ENCODE peak calls at places on chromosomes 12 and 14, in seven cellular contexts. One of them, this sample, is unnamed.

GRCh38 chr12:56941299-56942017 is 7.2 kb upstream of the SDR9C7 start:
- DNase-seq in adrenal gland: no peak
- DNase-seq in pancreas: no peak
- DNase-seq in A549: peak
- DNase-seq in caudate nucleus: no peak
- DNase-seq in lung: no peak
- DNase-seq in neural progenitor cell: no peak
- DNase-seq in this sample: no peak

GRCh38 chr12:82788594-82788993 is 101.9 kb downstream of the TMTC2 start:
- DNase-seq in adrenal gland: no peak
- DNase-seq in pancreas: no peak
- DNase-seq in A549: no peak
- DNase-seq in caudate nucleus: no peak
- DNase-seq in lung: no peak
- DNase-seq in neural progenitor cell: no peak
- DNase-seq in this sample: no peak

GRCh38 chr12:95756362-95756761 is 34.2 kb downstream of the NTN4 start:
- DNase-seq in adrenal gland: no peak
- DNase-seq in pancreas: no peak
- DNase-seq in A549: no peak
- DNase-seq in caudate nucleus: no peak
- DNase-seq in lung: no peak
- DNase-seq in neural progenitor cell: no peak
- DNase-seq in this sample: no peak

GRCh38 chr14:31982642-31983041 is 94.5 kb upstream of the ARHGAP5 start:
- DNase-seq in adrenal gland: no peak
- DNase-seq in pancreas: no peak
- DNase-seq in A549: no peak
- DNase-seq in caudate nucleus: no peak
- DNase-seq in lung: no peak
- DNase-seq in neural progenitor cell: no peak
- DNase-seq in this sample: no peak

GRCh38 chr14:31286456-31287293 is 79.1 kb upstream of the HECTD1 start:
- DNase-seq in adrenal gland: no peak
- DNase-seq in pancreas: no peak
- DNase-seq in A549: no peak
- DNase-seq in caudate nucleus: no peak
- DNase-seq in lung: no peak
- DNase-seq in neural progenitor cell: peak
- DNase-seq in this sample: no peak

GRCh38 chr14:98742001-98742400 is 530.0 kb downstream of the BCL11B start:
- DNase-seq in adrenal gland: no peak
- DNase-seq in pancreas: no peak
- DNase-seq in A549: no peak
- DNase-seq in caudate nucleus: no peak
- DNase-seq in lung: no peak
- DNase-seq in neural progenitor cell: no peak
- DNase-seq in this sample: no peak

GRCh38 chr12:50764861-50765324 is 992 bp downstream of the ATF1 start:
- DNase-seq in adrenal gland: peak
- DNase-seq in pancreas: no peak
- DNase-seq in A549: peak
- DNase-seq in caudate nucleus: peak
- DNase-seq in lung: peak
- DNase-seq in neural progenitor cell: no peak
- DNase-seq in this sample: peak

GRCh38 chr14:77988966-77989365 is 181.2 kb upstream of the NRXN3 start:
- DNase-seq in adrenal gland: no peak
- DNase-seq in pancreas: no peak
- DNase-seq in A549: no peak
- DNase-seq in caudate nucleus: peak
- DNase-seq in lung: no peak
- DNase-seq in neural progenitor cell: no peak
- DNase-seq in this sample: no peak

GRCh38 chr14:96239759-96240158 is 16.3 kb upstream of the BDKRB1 start:
- DNase-seq in adrenal gland: no peak
- DNase-seq in pancreas: no peak
- DNase-seq in A549: no peak
- DNase-seq in caudate nucleus: no peak
- DNase-seq in lung: no peak
- DNase-seq in neural progenitor cell: no peak
- DNase-seq in this sample: no peak

GRCh38 chr14:38623661-38624060 is 367.8 kb upstream of the CLEC14A start:
- DNase-seq in adrenal gland: no peak
- DNase-seq in pancreas: no peak
- DNase-seq in A549: no peak
- DNase-seq in caudate nucleus: no peak
- DNase-seq in lung: no peak
- DNase-seq in neural progenitor cell: no peak
- DNase-seq in this sample: no peak

GRCh38 chr12:118544569-118544968 is 168.2 kb downstream of the SUDS3 start:
- DNase-seq in adrenal gland: no peak
- DNase-seq in pancreas: no peak
- DNase-seq in A549: no peak
- DNase-seq in caudate nucleus: no peak
- DNase-seq in lung: no peak
- DNase-seq in neural progenitor cell: no peak
- DNase-seq in this sample: no peak

GRCh38 chr12:56158926-56159461 is 835 bp downstream of the MYL6 start:
- DNase-seq in adrenal gland: peak
- DNase-seq in pancreas: peak
- DNase-seq in A549: peak
- DNase-seq in caudate nucleus: peak
- DNase-seq in lung: peak
- DNase-seq in neural progenitor cell: peak
- DNase-seq in this sample: peak

GRCh38 chr14:46250113-46250703 is 401.4 kb downstream of the RPL10L start:
- DNase-seq in adrenal gland: no peak
- DNase-seq in pancreas: no peak
- DNase-seq in A549: peak
- DNase-seq in caudate nucleus: no peak
- DNase-seq in lung: no peak
- DNase-seq in neural progenitor cell: peak
- DNase-seq in this sample: no peak

GRCh38 chr12:62192486-62193250 is 67.5 kb upstream of the USP15 start:
- DNase-seq in adrenal gland: peak
- DNase-seq in pancreas: peak
- DNase-seq in A549: peak
- DNase-seq in caudate nucleus: peak
- DNase-seq in lung: peak
- DNase-seq in neural progenitor cell: peak
- DNase-seq in this sample: peak

GRCh38 chr14:89027097-89027740 is 202.8 kb downstream of the TTC8 start:
- DNase-seq in adrenal gland: peak
- DNase-seq in pancreas: peak
- DNase-seq in A549: peak
- DNase-seq in caudate nucleus: peak
- DNase-seq in lung: peak
- DNase-seq in neural progenitor cell: peak
- DNase-seq in this sample: peak

DNA sequence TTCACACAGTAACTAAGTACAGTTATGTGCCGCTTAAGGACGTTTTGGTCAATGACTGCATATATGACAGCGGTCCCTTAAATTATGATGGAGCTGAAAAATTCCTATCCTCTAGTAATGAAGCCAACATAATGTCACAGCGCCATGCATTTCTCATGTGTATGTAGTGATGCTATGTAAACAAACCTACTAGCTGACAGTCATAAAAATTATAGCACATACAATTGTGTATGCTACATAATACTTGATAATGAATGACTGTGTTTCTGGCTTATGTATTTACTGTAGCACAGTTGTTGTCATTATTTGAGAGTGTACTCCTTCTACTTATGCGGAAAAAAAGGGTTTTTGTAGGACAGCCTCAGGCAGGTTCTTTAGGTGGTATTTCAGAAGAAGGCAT is 99.7 kb downstream of the DACT1 start:
- DNase-seq in adrenal gland: no peak
- DNase-seq in pancreas: no peak
- DNase-seq in A549: no peak
- DNase-seq in caudate nucleus: no peak
- DNase-seq in lung: no peak
- DNase-seq in neural progenitor cell: no peak
- DNase-seq in this sample: no peak
- H3K27ac ChIP-seq in adrenal gland: no peak
- H3K27ac ChIP-seq in pancreas: no peak
- H3K27ac ChIP-seq in A549: no peak
- H3K27ac ChIP-seq in caudate nucleus: no peak
- H3K27ac ChIP-seq in lung: no peak
- H3K27ac ChIP-seq in neural progenitor cell: no peak
- H3K27ac ChIP-seq in this sample: no peak

GRCh38 chr12:124797321-124797720 is 66.3 kb downstream of the SCARB1 start:
- DNase-seq in adrenal gland: no peak
- DNase-seq in pancreas: no peak
- DNase-seq in A549: no peak
- DNase-seq in caudate nucleus: no peak
- DNase-seq in lung: no peak
- DNase-seq in neural progenitor cell: peak
- DNase-seq in this sample: no peak
- H3K27ac ChIP-seq in adrenal gland: peak
- H3K27ac ChIP-seq in pancreas: no peak
- H3K27ac ChIP-seq in A549: no peak
- H3K27ac ChIP-seq in caudate nucleus: peak
- H3K27ac ChIP-seq in lung: no peak
- H3K27ac ChIP-seq in neural progenitor cell: peak
- H3K27ac ChIP-seq in this sample: no peak

DNA sequence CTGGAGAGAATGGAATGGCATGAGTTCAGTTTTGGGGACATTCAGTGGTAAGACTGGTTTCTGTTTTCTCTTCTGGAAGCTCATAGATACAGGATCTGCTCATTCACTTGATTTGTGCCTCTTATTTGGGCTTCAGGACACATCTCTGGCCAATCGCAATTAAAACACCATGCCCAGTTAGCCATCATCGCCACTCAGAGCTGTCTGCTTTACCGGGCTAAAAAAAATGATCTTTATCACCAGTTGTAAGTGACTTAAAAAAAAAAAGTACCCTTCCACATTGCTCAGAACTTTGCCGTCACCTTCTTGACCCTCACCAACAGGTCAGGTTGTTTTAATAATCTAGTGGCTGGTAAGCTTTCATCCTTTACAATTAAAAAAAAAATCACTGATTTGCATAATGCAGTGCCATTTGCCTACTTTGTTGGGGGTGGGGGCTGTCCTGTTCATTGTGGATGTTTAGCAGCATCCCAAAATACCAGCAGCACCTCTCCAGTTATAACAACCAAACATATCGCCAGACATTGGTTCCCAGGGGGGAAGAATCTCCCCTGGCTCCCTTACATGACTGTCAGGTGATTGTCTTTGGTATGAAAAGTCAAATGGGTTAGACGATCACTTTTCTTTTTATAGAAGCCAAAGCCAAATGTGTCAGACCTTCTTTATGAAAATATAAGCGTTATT is 150.1 kb downstream of the PRKCH start:
- DNase-seq in adrenal gland: peak
- DNase-seq in pancreas: no peak
- DNase-seq in A549: no peak
- DNase-seq in caudate nucleus: no peak
- DNase-seq in lung: peak
- DNase-seq in neural progenitor cell: no peak
- DNase-seq in this sample: no peak
- H3K27ac ChIP-seq in adrenal gland: peak
- H3K27ac ChIP-seq in pancreas: no peak
- H3K27ac ChIP-seq in A549: peak
- H3K27ac ChIP-seq in caudate nucleus: peak
- H3K27ac ChIP-seq in lung: peak
- H3K27ac ChIP-seq in neural progenitor cell: no peak
- H3K27ac ChIP-seq in this sample: peak

DNA sequence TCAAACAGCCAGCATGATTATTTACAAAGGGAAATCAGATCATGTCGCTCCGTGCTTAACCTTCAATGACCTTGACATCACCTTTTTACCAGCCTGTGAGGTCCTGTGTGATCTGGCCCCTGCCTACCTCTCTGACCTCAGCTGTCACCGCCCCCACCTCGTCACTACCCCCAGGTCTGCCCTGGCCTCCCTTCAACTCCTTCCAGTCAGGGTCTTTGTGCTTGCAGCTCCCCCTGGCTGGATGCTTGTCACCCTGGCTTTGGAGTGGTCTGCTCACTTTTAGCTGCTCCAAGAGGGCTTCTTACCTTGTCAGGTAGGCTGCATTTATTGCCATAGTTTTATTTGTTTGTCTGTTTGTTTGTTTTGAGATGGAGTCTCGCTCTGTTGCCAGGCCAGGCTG is 8.2 kb upstream of the MAX start:
- DNase-seq in adrenal gland: no peak
- DNase-seq in pancreas: no peak
- DNase-seq in A549: no peak
- DNase-seq in caudate nucleus: no peak
- DNase-seq in lung: no peak
- DNase-seq in neural progenitor cell: no peak
- DNase-seq in this sample: no peak
- H3K27ac ChIP-seq in adrenal gland: no peak
- H3K27ac ChIP-seq in pancreas: no peak
- H3K27ac ChIP-seq in A549: no peak
- H3K27ac ChIP-seq in caudate nucleus: no peak
- H3K27ac ChIP-seq in lung: no peak
- H3K27ac ChIP-seq in neural progenitor cell: no peak
- H3K27ac ChIP-seq in this sample: no peak

DNA sequence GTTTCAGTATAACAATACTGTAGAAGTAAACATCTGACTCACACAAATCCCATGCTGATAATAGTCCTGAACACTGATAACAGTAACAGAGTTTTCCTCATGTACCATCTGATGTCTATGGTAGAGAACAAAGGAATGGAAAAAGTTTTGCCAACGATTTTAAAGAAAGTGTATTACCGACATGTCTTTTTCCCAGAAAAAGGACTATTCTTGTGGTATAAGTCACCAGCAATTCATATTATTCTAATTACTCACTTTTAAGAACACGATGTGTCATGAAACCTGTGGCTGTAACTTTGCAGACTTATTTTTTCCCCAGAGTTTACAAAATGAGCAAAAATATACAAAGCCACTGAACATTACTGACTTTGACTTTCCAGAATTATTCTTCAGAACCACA is 40.1 kb upstream of the DCN start:
- DNase-seq in adrenal gland: no peak
- DNase-seq in pancreas: no peak
- DNase-seq in A549: no peak
- DNase-seq in caudate nucleus: no peak
- DNase-seq in lung: no peak
- DNase-seq in neural progenitor cell: no peak
- DNase-seq in this sample: no peak
- H3K27ac ChIP-seq in adrenal gland: no peak
- H3K27ac ChIP-seq in pancreas: no peak
- H3K27ac ChIP-seq in A549: no peak
- H3K27ac ChIP-seq in caudate nucleus: no peak
- H3K27ac ChIP-seq in lung: no peak
- H3K27ac ChIP-seq in neural progenitor cell: no peak
- H3K27ac ChIP-seq in this sample: no peak

DNA sequence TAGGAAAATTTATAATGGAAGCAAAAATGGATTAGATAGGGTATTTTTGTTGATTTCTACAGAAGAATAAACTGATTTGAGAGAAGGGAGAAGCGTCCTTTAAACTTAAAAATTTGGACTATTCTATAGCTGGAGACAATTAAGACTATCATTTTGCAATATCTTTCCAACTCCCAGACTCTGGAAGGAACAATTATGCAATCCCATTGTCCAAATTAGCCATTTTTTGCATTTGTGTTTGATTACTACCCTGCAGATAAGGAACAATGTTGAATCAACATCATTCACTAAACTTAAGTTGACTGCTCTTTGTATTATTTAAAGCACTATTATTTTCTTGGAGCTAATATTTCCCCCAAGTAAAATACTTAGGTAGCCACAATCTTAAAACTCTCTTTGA is 34.8 kb upstream of the SELPLG start:
- DNase-seq in adrenal gland: no peak
- DNase-seq in pancreas: no peak
- DNase-seq in A549: no peak
- DNase-seq in caudate nucleus: no peak
- DNase-seq in lung: no peak
- DNase-seq in neural progenitor cell: no peak
- DNase-seq in this sample: no peak
- H3K27ac ChIP-seq in adrenal gland: no peak
- H3K27ac ChIP-seq in pancreas: no peak
- H3K27ac ChIP-seq in A549: no peak
- H3K27ac ChIP-seq in caudate nucleus: no peak
- H3K27ac ChIP-seq in lung: no peak
- H3K27ac ChIP-seq in neural progenitor cell: no peak
- H3K27ac ChIP-seq in this sample: peak

This sample was measured in sigmoid colon.